ENCODE peak calls at places on chromosome 5, in eight cellular contexts. C, J, F, S, D, O, T and N are unnamed samples.
A peak's percentile ranks its signal among the peaks of the same experiment; 100 is the strongest.

GRCh38 chr5:174733091-174733690 is 8.8 kb downstream of the MSX2 start:
- DNase-seq in J (peak; percentile 60), D (no peak), O (no peak), C (no peak), S (no peak), T (peak; percentile 77), F (no peak), N (no peak)

GRCh38 chr5:167835146-167835545 is 456.3 kb upstream of the WWC1 start:
- DNase-seq in D (no peak), T (peak; percentile 8), S (no peak), O (no peak), J (no peak), C (no peak), F (no peak), N (no peak)

GRCh38 chr5:125326114-125326513 is 579.7 kb upstream of the ZNF608 start:
- DNase-seq in F (no peak), J (no peak), S (peak; percentile 82), D (no peak), T (no peak), O (peak; percentile 90), C (peak; percentile 44), N (no peak)

GRCh38 chr5:180140627-180141006 is 68.4 kb downstream of the RASGEF1C start:
- DNase-seq in S (no peak), C (no peak), J (no peak), F (no peak), D (peak; percentile 8), T (peak; percentile 41), O (no peak), N (no peak)

GRCh38 chr5:168030911-168031310 is 260.5 kb upstream of the WWC1 start:
- DNase-seq in O (no peak), D (no peak), S (no peak), T (no peak), F (no peak), C (no peak), J (no peak), N (no peak)

GRCh38 chr5:107665036-107665435 is 5.7 kb downstream of the EFNA5 start:
- DNase-seq in F (no peak), S (no peak), J (no peak), C (no peak), O (no peak), D (no peak), T (no peak), N (no peak)

GRCh38 chr5:130110333-130110732 is 206.1 kb downstream of the CHSY3 start:
- DNase-seq in D (no peak), J (no peak), F (no peak), S (no peak), T (no peak), O (peak; percentile 48), C (no peak), N (no peak)

GRCh38 chr5:131109540-131110255 is 55.4 kb downstream of the HINT1 start:
- DNase-seq in D (no peak), J (no peak), S (peak; percentile 67), C (peak; percentile 47), T (peak; percentile 56), F (no peak), O (peak; percentile 65), N (peak; percentile 53)

GRCh38 chr5:57306359-57306758 is 132.5 kb downstream of the GPBP1 start:
- DNase-seq in T (no peak), O (no peak), F (no peak), D (no peak), C (no peak), S (no peak), J (no peak), N (no peak)

GRCh38 chr5:151156732-151157402 is 712 bp downstream of the ANXA6 start:
- DNase-seq in J (peak; percentile 39), D (no peak), F (peak; percentile 56), S (no peak), T (peak; percentile 68), C (no peak), O (peak; percentile 29), N (peak; percentile 44)

GRCh38 chr5:80516826-80517225 is 28.9 kb downstream of the FAM151B start:
- DNase-seq in T (no peak), D (no peak), F (peak; percentile 9), C (peak; percentile 42), J (no peak), O (peak; percentile 92), S (peak; percentile 85), N (peak; percentile 15)

GRCh38 chr5:150140830-150141229 is 14.8 kb downstream of the PDGFRB start:
- DNase-seq in S (no peak), F (no peak), D (no peak), T (no peak), C (no peak), O (peak; percentile 95), J (no peak), N (no peak)

GRCh38 chr5:98569288-98569687 is 204.2 kb upstream of the RGMB start:
- DNase-seq in O (no peak), C (no peak), J (no peak), F (no peak), D (no peak), T (no peak), S (no peak), N (no peak)

GRCh38 chr5:40832345-40832744 is 2.7 kb downstream of the RPL37 start:
- DNase-seq in S (no peak), T (no peak), C (no peak), J (no peak), D (no peak), F (no peak), O (peak; percentile 66), N (no peak)

GRCh38 chr5:38257236-38258036 is 923 bp upstream of the EGFLAM start:
- DNase-seq in F (no peak), C (no peak), T (peak; percentile 77), O (no peak), D (no peak), J (peak; percentile 36), S (no peak), N (no peak)

GRCh38 chr5:174777116-174777515 is 52.7 kb downstream of the MSX2 start:
- DNase-seq in C (no peak), D (no peak), O (no peak), J (no peak), S (no peak), F (no peak), T (no peak), N (no peak)

GRCh38 chr5:2714026-2714425 is 37.5 kb downstream of the IRX2 start:
- DNase-seq in T (no peak), F (no peak), J (no peak), C (no peak), D (no peak), O (no peak), S (no peak), N (no peak)

GRCh38 chr5:133365326-133365725 is 247.0 kb downstream of the FSTL4 start:
- DNase-seq in S (no peak), T (peak; percentile 72), J (peak; percentile 66), C (no peak), F (no peak), D (no peak), O (no peak), N (no peak)

DNA sequence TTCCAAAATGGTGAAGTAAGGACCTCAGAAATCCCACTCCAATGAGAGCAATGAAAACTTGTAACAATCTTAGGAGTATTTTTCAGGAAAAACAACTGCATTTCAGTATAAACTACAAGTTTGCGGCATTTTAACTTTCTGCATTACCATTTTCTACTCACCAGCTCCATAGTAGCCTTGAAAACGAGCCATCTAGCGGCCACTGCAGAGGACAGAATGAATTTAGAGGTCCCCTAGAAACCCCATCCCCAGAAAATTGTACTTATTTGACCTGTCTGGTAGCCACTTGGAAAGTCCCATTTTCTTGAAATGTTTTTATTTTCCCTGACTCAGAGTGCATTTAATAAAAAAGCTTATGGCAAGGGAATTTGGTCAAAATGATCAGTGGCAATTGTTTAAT is 205.4 kb upstream of the ITGA1 start:
- DNase-seq in J (no peak), C (peak; percentile 4), T (no peak), D (no peak), S (no peak), O (peak; percentile 5), F (no peak), N (no peak)
- TF ChIP-seq CTCF in J (peak; percentile 61), C (no peak), T (peak; percentile 70), D (no peak), S (peak; percentile 32), O (peak; percentile 34), F (peak; percentile 44), N (peak; percentile 11)

DNA sequence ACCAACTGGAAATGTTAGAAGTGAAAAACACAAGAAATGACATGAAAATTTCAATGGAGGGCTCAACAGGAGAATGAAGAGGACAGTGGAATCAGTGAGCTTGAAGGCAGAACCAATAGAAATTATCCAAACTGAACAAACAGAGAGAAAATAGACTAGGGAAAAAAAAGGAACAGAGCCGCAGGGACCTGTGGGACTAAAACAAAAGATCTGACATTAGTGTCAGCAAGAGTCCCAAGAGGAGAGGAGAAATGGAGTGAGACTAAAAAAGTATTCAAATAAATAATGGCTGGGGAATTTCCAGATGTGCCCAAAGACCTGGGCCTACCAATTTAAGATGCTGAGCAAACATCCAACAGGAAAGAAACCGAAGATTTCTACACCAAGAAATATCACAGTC is 175.0 kb upstream of the PHYKPL start:
- DNase-seq in F (no peak), J (no peak), C (no peak), T (no peak), D (no peak), O (no peak), S (no peak), N (no peak)
- TF ChIP-seq CTCF in F (no peak), J (no peak), C (no peak), T (no peak), D (no peak), O (no peak), S (no peak), N (no peak)

DNA sequence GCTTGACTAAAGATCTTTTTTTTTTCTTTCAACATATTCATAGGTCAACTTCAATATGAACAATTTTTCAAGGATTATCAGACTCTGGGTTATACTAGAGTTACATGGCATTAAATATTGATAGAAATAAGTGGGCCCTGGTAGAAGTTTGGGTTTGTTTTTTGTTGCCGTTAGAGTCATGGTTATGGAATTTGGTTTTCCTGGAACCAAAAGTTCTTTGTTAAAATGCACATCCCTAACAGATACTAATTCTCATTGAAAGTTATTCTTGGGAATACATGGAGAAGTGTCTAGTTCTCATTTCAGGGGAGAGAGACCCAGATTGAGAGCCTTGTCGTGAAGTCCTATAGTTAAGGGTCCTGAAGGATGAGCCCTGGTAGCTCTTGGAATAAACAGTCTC is 124.9 kb downstream of the FGF1 start:
- DNase-seq in J (no peak), F (no peak), T (no peak), O (no peak), C (no peak), D (no peak), S (no peak), N (no peak)
- TF ChIP-seq CTCF in J (no peak), F (no peak), T (no peak), O (no peak), C (no peak), D (no peak), S (no peak), N (no peak)

DNA sequence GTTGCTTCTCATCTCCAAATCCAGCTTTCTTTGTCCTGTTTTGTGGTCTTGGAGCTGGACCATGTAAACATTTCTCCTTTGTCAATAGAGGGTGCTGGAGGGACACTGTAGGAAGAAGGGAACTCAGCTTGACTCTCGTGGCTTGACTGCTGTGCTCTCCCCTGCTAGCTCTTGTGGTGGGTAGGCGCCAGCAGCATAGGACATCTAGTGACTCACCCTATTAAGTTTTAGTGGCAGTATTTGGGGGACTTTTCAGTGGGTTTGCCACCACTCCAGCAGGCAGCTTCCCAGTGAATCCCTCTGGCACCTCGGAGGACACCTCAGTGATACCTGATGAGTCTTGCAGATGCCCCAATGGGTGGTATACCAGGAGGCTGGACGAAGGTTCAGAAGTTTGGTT is 97.8 kb downstream of the TSSK1B start:
- DNase-seq in J (peak; percentile 67), S (peak; percentile 55), C (peak; percentile 51), O (peak; percentile 88), T (peak; percentile 78), F (no peak), D (no peak), N (no peak)
- TF ChIP-seq CTCF in J (peak; percentile 60), S (peak; percentile 23), C (peak; percentile 17), O (peak; percentile 76), T (peak; percentile 68), F (no peak), D (no peak), N (peak; percentile 11)